ENCODE peak calls at places on chromosomes 4 and X, in nine cellular contexts. F, C, B, V, J, H, G, T and A are unnamed samples.
A peak's percentile ranks its signal among the peaks of the same experiment; 100 is the strongest.

GRCh38 chrX:350534-351321 is 32.1 kb upstream of the GTPBP6 start:
- DNase-seq in B (no peak), H (no peak), C (no peak), J (no peak), V (no peak), T (no peak), F (no peak), G (no peak), A (peak; percentile 81)

GRCh38 chr4:25608644-25609043 is 47.0 kb upstream of the SLC34A2 start:
- DNase-seq in G (no peak), T (no peak), F (no peak), V (no peak), J (no peak), C (no peak), B (no peak), H (no peak), A (peak; percentile 7)

GRCh38 chr4:152938237-152938969 is 2.3 kb downstream of the FHDC1 start:
- DNase-seq in G (no peak), V (no peak), B (no peak), H (peak; percentile 46), T (no peak), C (no peak), F (no peak), J (no peak), A (peak; percentile 9)

GRCh38 chrX:10175317-10175871 is 18.6 kb downstream of the CLCN4 start:
- DNase-seq in B (no peak), H (peak; percentile 74), G (no peak), J (no peak), F (no peak), T (no peak), V (peak; percentile 55), C (no peak), A (no peak)

GRCh38 chr4:57612279-57612678 is 502.1 kb upstream of the IGFBP7 start:
- DNase-seq in C (no peak), F (no peak), V (no peak), H (no peak), J (no peak), B (no peak), T (no peak), G (no peak), A (no peak)

GRCh38 chr4:86977621-86978184 is 42.9 kb downstream of the AFF1 start:
- DNase-seq in H (peak; percentile 81), C (no peak), G (no peak), F (no peak), J (peak; percentile 8), T (no peak), V (no peak), B (peak; percentile 13), A (peak; percentile 17)

GRCh38 chrX:11465648-11466411 is 172.6 kb downstream of the AMELX start:
- DNase-seq in B (no peak), H (no peak), V (peak; percentile 40), F (no peak), C (no peak), G (no peak), T (no peak), J (no peak), A (no peak)

GRCh38 chr4:39732728-39733127 is 34.8 kb downstream of the UBE2K start:
- DNase-seq in B (no peak), C (no peak), F (no peak), V (peak; percentile 78), T (no peak), J (no peak), G (no peak), H (peak; percentile 90), A (no peak)

GRCh38 chrX:15382809-15383208 is 1.4 kb downstream of the VEGFD start:
- DNase-seq in H (no peak), V (no peak), T (no peak), F (no peak), B (no peak), J (no peak), C (no peak), G (no peak), A (no peak)

GRCh38 chr4:131644619-131645018 is 1504.5 kb upstream of the PCDH10 start:
- DNase-seq in C (no peak), T (no peak), H (no peak), F (no peak), B (no peak), G (no peak), V (peak; percentile 35), J (no peak), A (no peak)

GRCh38 chr4:138161351-138161750 is 80.8 kb downstream of the SLC7A11 start:
- DNase-seq in H (no peak), B (no peak), F (no peak), T (no peak), C (no peak), G (no peak), V (no peak), J (no peak), A (no peak)

GRCh38 chr4:184269879-184270430 is 52.3 kb upstream of the ENPP6 start:
- DNase-seq in C (no peak), T (no peak), H (no peak), G (no peak), J (no peak), F (no peak), B (no peak), V (no peak), A (no peak)

GRCh38 chr4:110371016-110371795 is 104.7 kb upstream of the ENPEP start:
- DNase-seq in C (no peak), B (no peak), G (no peak), J (no peak), H (no peak), F (no peak), T (no peak), V (no peak), A (no peak)

GRCh38 chrX:95040104-95040503 is 1366.1 kb downstream of the FAM133A start:
- DNase-seq in J (no peak), B (no peak), H (no peak), V (no peak), T (no peak), F (no peak), G (no peak), C (no peak), A (no peak)

GRCh38 chr4:151613290-151613689 is 147.5 kb downstream of the GATB start:
- DNase-seq in V (no peak), B (no peak), H (no peak), C (no peak), T (no peak), J (no peak), G (no peak), F (no peak), A (no peak)

GRCh38 chrX:2464677-2465166 is 36.1 kb downstream of the DHRSX start:
- DNase-seq in G (no peak), H (no peak), C (no peak), B (no peak), V (no peak), F (no peak), T (no peak), J (no peak), A (no peak)

GRCh38 chrX:23908219-23909003 is 605 bp downstream of the CXorf58 start:
- DNase-seq in T (no peak), J (no peak), B (no peak), F (no peak), C (no peak), H (no peak), G (no peak), V (no peak), A (no peak)

GRCh38 chr4:98446499-98447375 is 185.6 kb downstream of the RAP1GDS1 start:
- DNase-seq in H (peak; percentile 63), J (no peak), C (no peak), F (peak; percentile 49), T (peak; percentile 27), V (peak; percentile 74), B (peak; percentile 72), G (no peak), A (no peak)

GRCh38 chr4:118732591-118733330 is 47.6 kb downstream of the METTL14 start:
- DNase-seq in G (no peak), F (no peak), H (peak; percentile 90), C (no peak), V (peak; percentile 33), B (no peak), T (no peak), J (no peak), A (no peak)

GRCh38 chr4:6497796-6498195 is 25.4 kb upstream of the PPP2R2C start:
- DNase-seq in J (no peak), B (no peak), G (no peak), V (no peak), C (no peak), T (no peak), H (no peak), F (no peak), A (no peak)